ENCODE peak calls at places on chromosomes 11 and 22, in nine cellular contexts. One of them, this sample, is unnamed. For H3K4me1 and H3K9me3, the result is how much of the 10 kb centered on the place peaks cover.

GRCh38 chr22:43883012-43883661 is 8.7 kb downstream of the PNPLA5 start:
- DNase-seq in kidney: peak
- DNase-seq in K562: peak
- DNase-seq in CD4-positive, CD25-positive, alpha-beta regulatory T cell: no peak
- DNase-seq in spleen: peak
- DNase-seq in neural progenitor cell: peak
- DNase-seq in PC-3: peak
- DNase-seq in heart left ventricle: no peak
- DNase-seq in CD8-positive, alpha-beta memory T cell: peak
- DNase-seq in this sample: no peak

GRCh38 chr11:86150826-86151187 is 81.9 kb upstream of the PICALM start:
- DNase-seq in CD4-positive, CD25-positive, alpha-beta regulatory T cell: no peak
- DNase-seq in CD8-positive, alpha-beta memory T cell: no peak
- DNase-seq in PC-3: no peak
- DNase-seq in kidney: no peak
- DNase-seq in heart left ventricle: no peak
- DNase-seq in neural progenitor cell: no peak
- DNase-seq in K562: no peak
- DNase-seq in spleen: no peak
- DNase-seq in this sample: no peak

GRCh38 chr11:67698247-67698646 is 23.8 kb upstream of the ALDH3B2 start:
- DNase-seq in PC-3: no peak
- DNase-seq in kidney: no peak
- DNase-seq in CD8-positive, alpha-beta memory T cell: no peak
- DNase-seq in spleen: no peak
- DNase-seq in heart left ventricle: no peak
- DNase-seq in K562: peak
- DNase-seq in CD4-positive, CD25-positive, alpha-beta regulatory T cell: no peak
- DNase-seq in neural progenitor cell: no peak
- DNase-seq in this sample: no peak

GRCh38 chr22:47134222-47134621 is 371.8 kb downstream of the TBC1D22A start:
- DNase-seq in spleen: no peak
- DNase-seq in kidney: no peak
- DNase-seq in K562: no peak
- DNase-seq in CD4-positive, CD25-positive, alpha-beta regulatory T cell: no peak
- DNase-seq in CD8-positive, alpha-beta memory T cell: no peak
- DNase-seq in PC-3: no peak
- DNase-seq in neural progenitor cell: no peak
- DNase-seq in heart left ventricle: no peak
- DNase-seq in this sample: no peak

GRCh38 chr11:109865558-109866186 is 227.5 kb upstream of the ZC3H12C start:
- DNase-seq in K562: no peak
- DNase-seq in CD8-positive, alpha-beta memory T cell: no peak
- DNase-seq in CD4-positive, CD25-positive, alpha-beta regulatory T cell: no peak
- DNase-seq in PC-3: peak
- DNase-seq in kidney: peak
- DNase-seq in spleen: no peak
- DNase-seq in heart left ventricle: peak
- DNase-seq in neural progenitor cell: no peak
- DNase-seq in this sample: no peak

GRCh38 chr11:104432981-104433380 is 269.0 kb upstream of the PDGFD start:
- DNase-seq in CD4-positive, CD25-positive, alpha-beta regulatory T cell: no peak
- DNase-seq in spleen: no peak
- DNase-seq in CD8-positive, alpha-beta memory T cell: no peak
- DNase-seq in neural progenitor cell: no peak
- DNase-seq in heart left ventricle: no peak
- DNase-seq in K562: no peak
- DNase-seq in PC-3: no peak
- DNase-seq in kidney: no peak
- DNase-seq in this sample: no peak

GRCh38 chr22:31870890-31871289 is 73.4 kb upstream of the YWHAH start:
- DNase-seq in CD8-positive, alpha-beta memory T cell: no peak
- DNase-seq in spleen: no peak
- DNase-seq in K562: no peak
- DNase-seq in PC-3: peak
- DNase-seq in kidney: no peak
- DNase-seq in neural progenitor cell: no peak
- DNase-seq in heart left ventricle: no peak
- DNase-seq in CD4-positive, CD25-positive, alpha-beta regulatory T cell: no peak
- DNase-seq in this sample: no peak

GRCh38 chr22:21044931-21045584 is 688 bp upstream of the LRRC74B start:
- DNase-seq in kidney: peak
- DNase-seq in CD8-positive, alpha-beta memory T cell: no peak
- DNase-seq in PC-3: peak
- DNase-seq in heart left ventricle: peak
- DNase-seq in K562: peak
- DNase-seq in spleen: peak
- DNase-seq in CD4-positive, CD25-positive, alpha-beta regulatory T cell: no peak
- DNase-seq in neural progenitor cell: peak
- DNase-seq in this sample: peak

GRCh38 chr11:72833792-72834501 is 19.7 kb downstream of the ATG16L2 start:
- DNase-seq in heart left ventricle: no peak
- DNase-seq in PC-3: no peak
- DNase-seq in spleen: no peak
- DNase-seq in kidney: no peak
- DNase-seq in CD8-positive, alpha-beta memory T cell: no peak
- DNase-seq in K562: no peak
- DNase-seq in neural progenitor cell: peak
- DNase-seq in CD4-positive, CD25-positive, alpha-beta regulatory T cell: no peak
- DNase-seq in this sample: no peak

GRCh38 chr22:36015806-36016519 is 12.7 kb downstream of the RBFOX2 start:
- DNase-seq in K562: no peak
- DNase-seq in kidney: no peak
- DNase-seq in PC-3: no peak
- DNase-seq in heart left ventricle: no peak
- DNase-seq in CD8-positive, alpha-beta memory T cell: no peak
- DNase-seq in spleen: no peak
- DNase-seq in CD4-positive, CD25-positive, alpha-beta regulatory T cell: no peak
- DNase-seq in neural progenitor cell: no peak
- DNase-seq in this sample: no peak

GRCh38 chr11:102436546-102436945 is 16.0 kb downstream of the TMEM123 start:
- DNase-seq in neural progenitor cell: no peak
- DNase-seq in heart left ventricle: no peak
- DNase-seq in kidney: no peak
- DNase-seq in CD4-positive, CD25-positive, alpha-beta regulatory T cell: no peak
- DNase-seq in PC-3: no peak
- DNase-seq in spleen: no peak
- DNase-seq in K562: no peak
- DNase-seq in CD8-positive, alpha-beta memory T cell: no peak
- DNase-seq in this sample: no peak

DNA sequence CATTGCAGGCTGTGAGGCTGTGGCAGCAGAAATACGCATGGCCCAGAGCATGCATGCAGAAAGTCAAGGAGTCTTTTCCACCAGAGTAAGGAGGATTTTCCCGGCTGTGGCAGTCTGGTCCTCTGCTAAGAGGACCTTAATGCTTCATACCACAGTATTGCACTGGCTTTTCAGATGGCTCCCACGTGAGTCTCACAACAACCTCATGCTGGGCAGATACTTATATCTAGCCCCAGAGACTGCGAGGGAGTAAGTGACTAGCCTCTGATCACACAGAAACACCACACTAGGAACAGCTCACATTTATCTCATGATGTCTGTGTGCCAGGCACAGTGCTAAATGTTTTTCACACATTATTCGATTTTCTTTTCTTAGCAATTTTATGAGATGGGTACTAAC is 8.0 kb downstream of the CRY2 start:
- DNase-seq in K562: no peak
- DNase-seq in CD4-positive, CD25-positive, alpha-beta regulatory T cell: no peak
- DNase-seq in heart left ventricle: no peak
- DNase-seq in kidney: no peak
- DNase-seq in neural progenitor cell: no peak
- DNase-seq in CD8-positive, alpha-beta memory T cell: no peak
- DNase-seq in PC-3: no peak
- DNase-seq in spleen: no peak
- DNase-seq in this sample: no peak
- H3K4me1 ChIP-seq in K562: under half
- H3K4me1 ChIP-seq in CD4-positive, CD25-positive, alpha-beta regulatory T cell: under half
- H3K4me1 ChIP-seq in heart left ventricle: half or more
- H3K4me1 ChIP-seq in kidney: half or more
- H3K4me1 ChIP-seq in neural progenitor cell: under half
- H3K4me1 ChIP-seq in CD8-positive, alpha-beta memory T cell: under half
- H3K4me1 ChIP-seq in PC-3: under half
- H3K4me1 ChIP-seq in spleen: half or more
- H3K4me1 ChIP-seq in this sample: under half

GRCh38 chr11:66050581-66051231 is 1.5 kb upstream of the SF3B2 start:
- DNase-seq in neural progenitor cell: no peak
- DNase-seq in K562: no peak
- DNase-seq in kidney: no peak
- DNase-seq in PC-3: no peak
- DNase-seq in heart left ventricle: no peak
- DNase-seq in CD8-positive, alpha-beta memory T cell: no peak
- DNase-seq in CD4-positive, CD25-positive, alpha-beta regulatory T cell: no peak
- DNase-seq in spleen: peak
- DNase-seq in this sample: no peak
- H3K27ac ChIP-seq in neural progenitor cell: peak
- H3K27ac ChIP-seq in K562: peak
- H3K27ac ChIP-seq in kidney: no peak
- H3K27ac ChIP-seq in PC-3: no peak
- H3K27ac ChIP-seq in heart left ventricle: peak
- H3K27ac ChIP-seq in CD8-positive, alpha-beta memory T cell: peak
- H3K27ac ChIP-seq in CD4-positive, CD25-positive, alpha-beta regulatory T cell: peak
- H3K27ac ChIP-seq in spleen: peak
- H3K27ac ChIP-seq in this sample: peak

GRCh38 chr22:45034821-45035220 is 25.0 kb upstream of the PHF21B start:
- DNase-seq in CD4-positive, CD25-positive, alpha-beta regulatory T cell: no peak
- DNase-seq in K562: no peak
- DNase-seq in CD8-positive, alpha-beta memory T cell: no peak
- DNase-seq in kidney: no peak
- DNase-seq in neural progenitor cell: no peak
- DNase-seq in PC-3: no peak
- DNase-seq in heart left ventricle: no peak
- DNase-seq in spleen: no peak
- DNase-seq in this sample: no peak
- H3K9me3 ChIP-seq in CD4-positive, CD25-positive, alpha-beta regulatory T cell: under half
- H3K9me3 ChIP-seq in K562: under half
- H3K9me3 ChIP-seq in CD8-positive, alpha-beta memory T cell: under half
- H3K9me3 ChIP-seq in kidney: under half
- H3K9me3 ChIP-seq in neural progenitor cell: under half
- H3K9me3 ChIP-seq in PC-3: under half
- H3K9me3 ChIP-seq in heart left ventricle: under half
- H3K9me3 ChIP-seq in spleen: under half
- H3K9me3 ChIP-seq in this sample: under half

GRCh38 chr11:61717286-61718033 is 35.0 kb upstream of the MYRF start:
- DNase-seq in spleen: no peak
- DNase-seq in kidney: no peak
- DNase-seq in CD8-positive, alpha-beta memory T cell: no peak
- DNase-seq in heart left ventricle: no peak
- DNase-seq in CD4-positive, CD25-positive, alpha-beta regulatory T cell: no peak
- DNase-seq in K562: no peak
- DNase-seq in neural progenitor cell: no peak
- DNase-seq in PC-3: no peak
- DNase-seq in this sample: no peak

GRCh38 chr11:61720597-61720996 is 31.8 kb upstream of the MYRF start:
- DNase-seq in heart left ventricle: no peak
- DNase-seq in CD8-positive, alpha-beta memory T cell: no peak
- DNase-seq in CD4-positive, CD25-positive, alpha-beta regulatory T cell: no peak
- DNase-seq in K562: no peak
- DNase-seq in spleen: no peak
- DNase-seq in PC-3: no peak
- DNase-seq in kidney: no peak
- DNase-seq in neural progenitor cell: no peak
- DNase-seq in this sample: no peak

GRCh38 chr11:61719968-61720367 is 32.5 kb upstream of the MYRF start:
- DNase-seq in kidney: no peak
- DNase-seq in spleen: no peak
- DNase-seq in heart left ventricle: no peak
- DNase-seq in neural progenitor cell: no peak
- DNase-seq in K562: no peak
- DNase-seq in CD8-positive, alpha-beta memory T cell: no peak
- DNase-seq in CD4-positive, CD25-positive, alpha-beta regulatory T cell: no peak
- DNase-seq in PC-3: no peak
- DNase-seq in this sample: no peak

GRCh38 chr11:61718046-61718531 is 34.3 kb upstream of the MYRF start:
- DNase-seq in heart left ventricle: no peak
- DNase-seq in CD8-positive, alpha-beta memory T cell: no peak
- DNase-seq in neural progenitor cell: no peak
- DNase-seq in spleen: no peak
- DNase-seq in CD4-positive, CD25-positive, alpha-beta regulatory T cell: no peak
- DNase-seq in K562: no peak
- DNase-seq in kidney: no peak
- DNase-seq in PC-3: no peak
- DNase-seq in this sample: no peak

DNA sequence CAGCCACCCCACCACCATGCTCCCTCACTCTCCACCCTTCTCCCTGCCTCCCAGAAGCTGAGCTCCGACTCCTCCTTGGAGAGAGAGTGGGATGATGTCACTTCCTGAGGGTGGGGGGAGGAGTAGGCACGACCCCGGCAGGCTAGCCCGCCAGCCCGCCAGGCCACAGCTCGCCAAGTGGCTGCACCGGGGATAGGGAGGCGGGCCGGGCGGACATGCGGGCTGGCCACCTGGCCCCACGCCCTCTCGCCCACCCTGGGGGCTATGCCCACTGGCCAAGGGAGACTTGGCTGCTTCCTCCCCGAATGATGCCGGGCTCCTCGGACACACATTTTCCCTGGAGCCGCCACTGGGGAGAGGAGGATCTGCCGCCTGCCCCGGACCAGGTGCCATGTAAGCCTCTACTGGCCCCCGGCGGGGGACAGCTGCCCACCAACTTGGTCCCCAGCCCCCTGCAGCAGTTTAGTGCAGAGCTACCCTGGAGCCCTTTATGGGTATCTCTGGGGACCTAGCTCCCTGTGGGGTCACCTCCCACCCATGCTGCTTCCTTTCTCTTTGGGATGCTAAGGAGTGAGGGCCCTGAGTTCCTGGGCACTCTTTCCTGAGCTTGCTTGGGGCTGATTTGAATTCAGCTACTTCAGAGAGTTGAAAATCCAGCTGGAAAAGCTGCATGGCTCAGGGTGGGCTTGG is 33.7 kb upstream of the MYRF start:
- DNase-seq in CD8-positive, alpha-beta memory T cell: no peak
- DNase-seq in CD4-positive, CD25-positive, alpha-beta regulatory T cell: no peak
- DNase-seq in neural progenitor cell: peak
- DNase-seq in kidney: no peak
- DNase-seq in heart left ventricle: peak
- DNase-seq in K562: peak
- DNase-seq in spleen: no peak
- DNase-seq in PC-3: no peak
- DNase-seq in this sample: no peak
- H3K4me1 ChIP-seq in CD8-positive, alpha-beta memory T cell: under half
- H3K4me1 ChIP-seq in CD4-positive, CD25-positive, alpha-beta regulatory T cell: under half
- H3K4me1 ChIP-seq in neural progenitor cell: under half
- H3K4me1 ChIP-seq in kidney: under half
- H3K4me1 ChIP-seq in heart left ventricle: under half
- H3K4me1 ChIP-seq in K562: under half
- H3K4me1 ChIP-seq in spleen: under half
- H3K4me1 ChIP-seq in PC-3: under half
- H3K4me1 ChIP-seq in this sample: under half